ENCODE peak calls at places on chromosomes 4 and X, in eight cellular contexts. One of them, this sample, is unnamed.
A peak's percentile ranks its signal among the peaks of the same experiment; 100 is the strongest.

GRCh38 chr4:21117771-21118170 is 417.5 kb downstream of the PACRGL start:
- DNase-seq in SK-MEL-5: no peak
- DNase-seq in activated naive CD4-positive, alpha-beta T cell treated with anti-CD3 and anti-CD28 coated beads, Interleukin-2, amount 50 U/mL, for 72 hours: no peak
- DNase-seq in HT1080: peak; percentile 19
- DNase-seq in AG09309: no peak
- DNase-seq in activated CD4-positive, alpha-beta T cell treated with anti-CD3 and anti-CD28 coated beads, Interleukin-2, amount 50 U/mL, for 4 hours: no peak
- DNase-seq in KBM-7: no peak
- DNase-seq in GM06990: no peak
- DNase-seq in this sample: no peak

GRCh38 chrX:42017971-42018370 is 94.6 kb upstream of the CASK start:
- DNase-seq in activated naive CD4-positive, alpha-beta T cell treated with anti-CD3 and anti-CD28 coated beads, Interleukin-2, amount 50 U/mL, for 72 hours: no peak
- DNase-seq in AG09309: no peak
- DNase-seq in activated CD4-positive, alpha-beta T cell treated with anti-CD3 and anti-CD28 coated beads, Interleukin-2, amount 50 U/mL, for 4 hours: no peak
- DNase-seq in SK-MEL-5: no peak
- DNase-seq in KBM-7: no peak
- DNase-seq in HT1080: no peak
- DNase-seq in GM06990: no peak
- DNase-seq in this sample: no peak

GRCh38 chr4:147938481-147938880 is 206.6 kb downstream of the ARHGAP10 start:
- DNase-seq in activated CD4-positive, alpha-beta T cell treated with anti-CD3 and anti-CD28 coated beads, Interleukin-2, amount 50 U/mL, for 4 hours: no peak
- DNase-seq in activated naive CD4-positive, alpha-beta T cell treated with anti-CD3 and anti-CD28 coated beads, Interleukin-2, amount 50 U/mL, for 72 hours: no peak
- DNase-seq in GM06990: no peak
- DNase-seq in HT1080: no peak
- DNase-seq in KBM-7: no peak
- DNase-seq in SK-MEL-5: no peak
- DNase-seq in AG09309: no peak
- DNase-seq in this sample: no peak

GRCh38 chr4:1033840-1034551 is 22.6 kb downstream of the FGFRL1 start:
- DNase-seq in SK-MEL-5: no peak
- DNase-seq in KBM-7: no peak
- DNase-seq in AG09309: no peak
- DNase-seq in HT1080: no peak
- DNase-seq in GM06990: no peak
- DNase-seq in activated CD4-positive, alpha-beta T cell treated with anti-CD3 and anti-CD28 coated beads, Interleukin-2, amount 50 U/mL, for 4 hours: no peak
- DNase-seq in activated naive CD4-positive, alpha-beta T cell treated with anti-CD3 and anti-CD28 coated beads, Interleukin-2, amount 50 U/mL, for 72 hours: no peak
- DNase-seq in this sample: no peak

GRCh38 chr4:54843106-54843505 is 185.3 kb downstream of the KIT start:
- DNase-seq in activated naive CD4-positive, alpha-beta T cell treated with anti-CD3 and anti-CD28 coated beads, Interleukin-2, amount 50 U/mL, for 72 hours: no peak
- DNase-seq in HT1080: no peak
- DNase-seq in SK-MEL-5: peak; percentile 66
- DNase-seq in AG09309: no peak
- DNase-seq in GM06990: no peak
- DNase-seq in activated CD4-positive, alpha-beta T cell treated with anti-CD3 and anti-CD28 coated beads, Interleukin-2, amount 50 U/mL, for 4 hours: no peak
- DNase-seq in KBM-7: no peak
- DNase-seq in this sample: no peak

GRCh38 chr4:167614866-167615265 is 380.6 kb upstream of the SPOCK3 start:
- DNase-seq in activated naive CD4-positive, alpha-beta T cell treated with anti-CD3 and anti-CD28 coated beads, Interleukin-2, amount 50 U/mL, for 72 hours: no peak
- DNase-seq in HT1080: peak; percentile 53
- DNase-seq in SK-MEL-5: no peak
- DNase-seq in GM06990: no peak
- DNase-seq in KBM-7: no peak
- DNase-seq in activated CD4-positive, alpha-beta T cell treated with anti-CD3 and anti-CD28 coated beads, Interleukin-2, amount 50 U/mL, for 4 hours: no peak
- DNase-seq in AG09309: no peak
- DNase-seq in this sample: no peak

GRCh38 chr4:126395661-126396060 is 1080.9 kb downstream of the FAT4 start:
- DNase-seq in activated naive CD4-positive, alpha-beta T cell treated with anti-CD3 and anti-CD28 coated beads, Interleukin-2, amount 50 U/mL, for 72 hours: no peak
- DNase-seq in KBM-7: no peak
- DNase-seq in AG09309: no peak
- DNase-seq in HT1080: peak; percentile 75
- DNase-seq in SK-MEL-5: no peak
- DNase-seq in GM06990: no peak
- DNase-seq in activated CD4-positive, alpha-beta T cell treated with anti-CD3 and anti-CD28 coated beads, Interleukin-2, amount 50 U/mL, for 4 hours: no peak
- DNase-seq in this sample: no peak

GRCh38 chr4:3297066-3297859 is 4.4 kb downstream of the RGS12 start:
- DNase-seq in GM06990: no peak
- DNase-seq in KBM-7: no peak
- DNase-seq in HT1080: no peak
- DNase-seq in SK-MEL-5: no peak
- DNase-seq in activated CD4-positive, alpha-beta T cell treated with anti-CD3 and anti-CD28 coated beads, Interleukin-2, amount 50 U/mL, for 4 hours: no peak
- DNase-seq in AG09309: no peak
- DNase-seq in activated naive CD4-positive, alpha-beta T cell treated with anti-CD3 and anti-CD28 coated beads, Interleukin-2, amount 50 U/mL, for 72 hours: peak; percentile 21
- DNase-seq in this sample: no peak

GRCh38 chr4:154503598-154503997 is 12.0 kb upstream of the DCHS2 start:
- DNase-seq in activated CD4-positive, alpha-beta T cell treated with anti-CD3 and anti-CD28 coated beads, Interleukin-2, amount 50 U/mL, for 4 hours: no peak
- DNase-seq in HT1080: peak; percentile 21
- DNase-seq in activated naive CD4-positive, alpha-beta T cell treated with anti-CD3 and anti-CD28 coated beads, Interleukin-2, amount 50 U/mL, for 72 hours: no peak
- DNase-seq in SK-MEL-5: peak; percentile 61
- DNase-seq in KBM-7: peak; percentile 32
- DNase-seq in GM06990: no peak
- DNase-seq in AG09309: peak; percentile 1
- DNase-seq in this sample: no peak

GRCh38 chr4:153651041-153651960 is 32.8 kb upstream of the TLR2 start:
- DNase-seq in activated naive CD4-positive, alpha-beta T cell treated with anti-CD3 and anti-CD28 coated beads, Interleukin-2, amount 50 U/mL, for 72 hours: no peak
- DNase-seq in GM06990: no peak
- DNase-seq in KBM-7: peak; percentile 86
- DNase-seq in SK-MEL-5: no peak
- DNase-seq in AG09309: no peak
- DNase-seq in activated CD4-positive, alpha-beta T cell treated with anti-CD3 and anti-CD28 coated beads, Interleukin-2, amount 50 U/mL, for 4 hours: peak; percentile 40
- DNase-seq in HT1080: peak; percentile 41
- DNase-seq in this sample: peak; percentile 96